ENCODE peak calls at places on chromosome 21, in five cellular contexts. One of them, this sample, is unnamed.

GRCh38 chr21:45984584-45985095 is 3.1 kb downstream of the COL6A1 start:
- DNase-seq in choroid plexus epithelial cell: no peak
- DNase-seq in OCI-LY7: no peak
- DNase-seq in lower leg skin: no peak
- DNase-seq in body of pancreas: no peak
- DNase-seq in this sample: no peak

GRCh38 chr21:35476616-35477395 is 427.7 kb upstream of the RUNX1 start:
- DNase-seq in body of pancreas: no peak
- DNase-seq in choroid plexus epithelial cell: peak
- DNase-seq in OCI-LY7: no peak
- DNase-seq in lower leg skin: no peak
- DNase-seq in this sample: no peak

GRCh38 chr21:38984982-38985422 is 179.3 kb downstream of the ETS2 start:
- DNase-seq in body of pancreas: no peak
- DNase-seq in OCI-LY7: no peak
- DNase-seq in choroid plexus epithelial cell: peak
- DNase-seq in lower leg skin: no peak
- DNase-seq in this sample: no peak

GRCh38 chr21:28283652-28284490 is 708.8 kb downstream of the LTN1 start:
- DNase-seq in choroid plexus epithelial cell: peak
- DNase-seq in lower leg skin: no peak
- DNase-seq in body of pancreas: peak
- DNase-seq in OCI-LY7: no peak
- DNase-seq in this sample: no peak

GRCh38 chr21:20994790-20995189 is 3.4 kb upstream of the NCAM2 start:
- DNase-seq in choroid plexus epithelial cell: no peak
- DNase-seq in lower leg skin: no peak
- DNase-seq in OCI-LY7: no peak
- DNase-seq in body of pancreas: no peak
- DNase-seq in this sample: no peak

GRCh38 chr21:46237474-46237873 is 8.9 kb upstream of the LSS start:
- DNase-seq in body of pancreas: no peak
- DNase-seq in lower leg skin: no peak
- DNase-seq in OCI-LY7: no peak
- DNase-seq in choroid plexus epithelial cell: no peak
- DNase-seq in this sample: no peak

GRCh38 chr21:45542242-45542666 is at the start of gene SLC19A1:
- DNase-seq in OCI-LY7: peak
- DNase-seq in lower leg skin: peak
- DNase-seq in body of pancreas: peak
- DNase-seq in choroid plexus epithelial cell: peak
- DNase-seq in this sample: peak

GRCh38 chr21:15063081-15063820 is 1.5 kb downstream of the NRIP1 start:
- DNase-seq in choroid plexus epithelial cell: peak
- DNase-seq in lower leg skin: no peak
- DNase-seq in OCI-LY7: no peak
- DNase-seq in body of pancreas: no peak
- DNase-seq in this sample: no peak

GRCh38 chr21:39681845-39682244 is 63.1 kb upstream of the IGSF5 start:
- DNase-seq in body of pancreas: no peak
- DNase-seq in OCI-LY7: no peak
- DNase-seq in choroid plexus epithelial cell: peak
- DNase-seq in lower leg skin: no peak
- DNase-seq in this sample: no peak

GRCh38 chr21:29146726-29147125 is 16.3 kb downstream of the MAP3K7CL start:
- DNase-seq in body of pancreas: no peak
- DNase-seq in choroid plexus epithelial cell: peak
- DNase-seq in OCI-LY7: no peak
- DNase-seq in lower leg skin: no peak
- DNase-seq in this sample: no peak

GRCh38 chr21:46195595-46196195 is 11.4 kb upstream of the SPATC1L start:
- DNase-seq in body of pancreas: peak
- DNase-seq in choroid plexus epithelial cell: no peak
- DNase-seq in OCI-LY7: no peak
- DNase-seq in lower leg skin: no peak
- DNase-seq in this sample: peak

GRCh38 chr21:28439852-28440251 is 552.8 kb downstream of the LTN1 start:
- DNase-seq in choroid plexus epithelial cell: no peak
- DNase-seq in OCI-LY7: no peak
- DNase-seq in body of pancreas: no peak
- DNase-seq in lower leg skin: peak
- DNase-seq in this sample: no peak

GRCh38 chr21:31974454-31974985 is 101.7 kb downstream of the HUNK start:
- DNase-seq in choroid plexus epithelial cell: no peak
- DNase-seq in OCI-LY7: peak
- DNase-seq in lower leg skin: no peak
- DNase-seq in body of pancreas: no peak
- DNase-seq in this sample: no peak

GRCh38 chr21:31879911-31880310 is 7.1 kb downstream of the HUNK start:
- DNase-seq in body of pancreas: no peak
- DNase-seq in choroid plexus epithelial cell: no peak
- DNase-seq in lower leg skin: no peak
- DNase-seq in OCI-LY7: no peak
- DNase-seq in this sample: no peak

GRCh38 chr21:46150073-46150472 is 5.3 kb downstream of the FTCD start:
- DNase-seq in choroid plexus epithelial cell: no peak
- DNase-seq in body of pancreas: peak
- DNase-seq in lower leg skin: no peak
- DNase-seq in OCI-LY7: no peak
- DNase-seq in this sample: peak

GRCh38 chr21:46604329-46604974 is 430 bp downstream of the S100B start:
- DNase-seq in lower leg skin: no peak
- DNase-seq in choroid plexus epithelial cell: no peak
- DNase-seq in body of pancreas: no peak
- DNase-seq in OCI-LY7: no peak
- DNase-seq in this sample: no peak

GRCh38 chr21:33969600-33969999 is 54.0 kb upstream of the ATP5PO start:
- DNase-seq in OCI-LY7: no peak
- DNase-seq in body of pancreas: no peak
- DNase-seq in choroid plexus epithelial cell: no peak
- DNase-seq in lower leg skin: no peak
- DNase-seq in this sample: no peak

GRCh38 chr21:32300117-32300681 is 1.5 kb downstream of the MRAP start:
- DNase-seq in lower leg skin: no peak
- DNase-seq in body of pancreas: no peak
- DNase-seq in OCI-LY7: no peak
- DNase-seq in choroid plexus epithelial cell: no peak
- DNase-seq in this sample: peak

GRCh38 chr21:19122371-19122770 is 718.8 kb upstream of the TMPRSS15 start:
- DNase-seq in body of pancreas: no peak
- DNase-seq in choroid plexus epithelial cell: no peak
- DNase-seq in OCI-LY7: no peak
- DNase-seq in lower leg skin: no peak
- DNase-seq in this sample: no peak

GRCh38 chr21:19197950-19198349 is 794.4 kb upstream of the TMPRSS15 start:
- DNase-seq in body of pancreas: no peak
- DNase-seq in OCI-LY7: no peak
- DNase-seq in lower leg skin: no peak
- DNase-seq in choroid plexus epithelial cell: no peak
- DNase-seq in this sample: no peak

GRCh38 chr21:38388684-38389676 is 109.3 kb downstream of the ERG start:
- DNase-seq in OCI-LY7: no peak
- DNase-seq in choroid plexus epithelial cell: peak
- DNase-seq in lower leg skin: no peak
- DNase-seq in body of pancreas: no peak
- DNase-seq in this sample: no peak

GRCh38 chr21:29145837-29146453 is 15.5 kb downstream of the MAP3K7CL start:
- DNase-seq in choroid plexus epithelial cell: no peak
- DNase-seq in body of pancreas: no peak
- DNase-seq in OCI-LY7: no peak
- DNase-seq in lower leg skin: peak
- DNase-seq in this sample: no peak

GRCh38 chr21:42454791-42455190 is 41.2 kb downstream of the RSPH1 start:
- DNase-seq in body of pancreas: no peak
- DNase-seq in choroid plexus epithelial cell: no peak
- DNase-seq in lower leg skin: no peak
- DNase-seq in OCI-LY7: no peak
- DNase-seq in this sample: no peak

GRCh38 chr21:32702702-32703101 is 25.1 kb downstream of the SYNJ1 start:
- DNase-seq in OCI-LY7: no peak
- DNase-seq in choroid plexus epithelial cell: peak
- DNase-seq in lower leg skin: no peak
- DNase-seq in body of pancreas: no peak
- DNase-seq in this sample: no peak

GRCh38 chr21:33825898-33826297 is 89.7 kb downstream of the ATP5PO start:
- DNase-seq in OCI-LY7: no peak
- DNase-seq in lower leg skin: no peak
- DNase-seq in body of pancreas: no peak
- DNase-seq in choroid plexus epithelial cell: peak
- DNase-seq in this sample: no peak

GRCh38 chr21:26115346-26115745 is 55.2 kb downstream of the APP start:
- DNase-seq in OCI-LY7: no peak
- DNase-seq in choroid plexus epithelial cell: no peak
- DNase-seq in lower leg skin: no peak
- DNase-seq in body of pancreas: peak
- DNase-seq in this sample: no peak

GRCh38 chr21:42735944-42736343 is 82.5 kb downstream of the PDE9A start:
- DNase-seq in choroid plexus epithelial cell: no peak
- DNase-seq in lower leg skin: no peak
- DNase-seq in OCI-LY7: no peak
- DNase-seq in body of pancreas: no peak
- DNase-seq in this sample: peak

GRCh38 chr21:46117586-46118304 is 19.8 kb downstream of the COL6A2 start:
- DNase-seq in choroid plexus epithelial cell: no peak
- DNase-seq in OCI-LY7: no peak
- DNase-seq in lower leg skin: no peak
- DNase-seq in body of pancreas: peak
- DNase-seq in this sample: peak

GRCh38 chr21:32329776-32330175 is 31.1 kb downstream of the MRAP start:
- DNase-seq in body of pancreas: no peak
- DNase-seq in choroid plexus epithelial cell: no peak
- DNase-seq in lower leg skin: no peak
- DNase-seq in OCI-LY7: no peak
- DNase-seq in this sample: peak

GRCh38 chr21:31363720-31364119 is 19.7 kb upstream of the TIAM1 start:
- DNase-seq in choroid plexus epithelial cell: peak
- DNase-seq in OCI-LY7: no peak
- DNase-seq in body of pancreas: no peak
- DNase-seq in lower leg skin: no peak
- DNase-seq in this sample: no peak

GRCh38 chr21:44439211-44439600 is 16.1 kb upstream of the LRRC3 start:
- DNase-seq in body of pancreas: no peak
- DNase-seq in OCI-LY7: no peak
- DNase-seq in choroid plexus epithelial cell: no peak
- DNase-seq in lower leg skin: no peak
- DNase-seq in this sample: no peak
- H3K4me3 ChIP-seq in body of pancreas: no peak
- H3K4me3 ChIP-seq in OCI-LY7: no peak
- H3K4me3 ChIP-seq in choroid plexus epithelial cell: no peak
- H3K4me3 ChIP-seq in lower leg skin: no peak
- H3K4me3 ChIP-seq in this sample: peak

DNA sequence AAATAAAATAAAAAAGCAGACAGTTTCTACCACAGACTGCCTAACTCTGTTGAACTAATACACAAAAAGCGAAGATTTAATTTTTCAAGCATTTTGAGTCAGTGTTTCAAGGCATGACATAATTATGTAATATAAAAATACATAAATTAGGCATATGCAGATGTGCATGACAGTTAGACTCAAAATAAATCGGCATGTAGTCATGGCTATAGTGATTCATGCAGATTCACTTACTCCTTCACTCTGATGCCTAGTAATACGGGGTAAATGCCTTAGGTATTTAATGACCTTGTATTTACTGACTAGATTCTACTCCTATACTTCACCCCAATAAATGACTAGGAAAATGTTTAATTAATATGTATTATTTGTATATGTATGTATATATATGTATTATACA is 339.9 kb downstream of the USP25 start:
- DNase-seq in OCI-LY7: no peak
- DNase-seq in lower leg skin: no peak
- DNase-seq in body of pancreas: no peak
- DNase-seq in choroid plexus epithelial cell: no peak
- DNase-seq in this sample: no peak
- H3K4me3 ChIP-seq in OCI-LY7: no peak
- H3K4me3 ChIP-seq in lower leg skin: no peak
- H3K4me3 ChIP-seq in body of pancreas: no peak
- H3K4me3 ChIP-seq in choroid plexus epithelial cell: no peak
- H3K4me3 ChIP-seq in this sample: no peak

GRCh38 chr21:36708512-36709029 is 9.7 kb downstream of the SIM2 start:
- DNase-seq in choroid plexus epithelial cell: no peak
- DNase-seq in OCI-LY7: no peak
- DNase-seq in body of pancreas: no peak
- DNase-seq in lower leg skin: no peak
- DNase-seq in this sample: peak
- H3K4me3 ChIP-seq in choroid plexus epithelial cell: no peak
- H3K4me3 ChIP-seq in OCI-LY7: no peak
- H3K4me3 ChIP-seq in body of pancreas: no peak
- H3K4me3 ChIP-seq in lower leg skin: no peak
- H3K4me3 ChIP-seq in this sample: peak

GRCh38 chr21:41168391-41169257 is 664 bp downstream of the BACE2 start:
- DNase-seq in choroid plexus epithelial cell: peak
- DNase-seq in OCI-LY7: no peak
- DNase-seq in lower leg skin: peak
- DNase-seq in body of pancreas: peak
- DNase-seq in this sample: peak

GRCh38 chr21:41169701-41170100 is 1.7 kb downstream of the BACE2 start:
- DNase-seq in OCI-LY7: no peak
- DNase-seq in choroid plexus epithelial cell: no peak
- DNase-seq in body of pancreas: no peak
- DNase-seq in lower leg skin: no peak
- DNase-seq in this sample: no peak

GRCh38 chr21:41167348-41168342 is at the start of gene BACE2:
- DNase-seq in OCI-LY7: no peak
- DNase-seq in body of pancreas: peak
- DNase-seq in lower leg skin: peak
- DNase-seq in choroid plexus epithelial cell: peak
- DNase-seq in this sample: peak

GRCh38 chr21:41170442-41170841 is 2.5 kb downstream of the BACE2 start:
- DNase-seq in choroid plexus epithelial cell: peak
- DNase-seq in OCI-LY7: peak
- DNase-seq in lower leg skin: no peak
- DNase-seq in body of pancreas: peak
- DNase-seq in this sample: no peak

DNA sequence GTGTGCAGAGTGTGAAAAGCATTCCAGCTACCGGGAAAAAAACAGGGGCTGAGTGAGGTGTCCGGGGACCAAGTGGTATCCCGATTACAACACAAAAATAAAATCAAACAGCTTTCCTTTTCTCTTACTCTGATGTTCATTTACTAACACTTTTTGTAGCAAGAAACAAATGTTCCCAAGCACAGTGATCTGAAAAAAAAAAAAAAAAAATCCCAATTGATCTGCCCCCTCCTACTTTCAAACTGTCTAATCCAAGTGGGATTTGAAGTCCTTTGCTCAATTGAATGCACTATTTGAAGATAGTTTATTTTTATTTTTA is 1.3 kb downstream of the BACE2 start:
- DNase-seq in lower leg skin: no peak
- DNase-seq in body of pancreas: no peak
- DNase-seq in choroid plexus epithelial cell: no peak
- DNase-seq in OCI-LY7: no peak
- DNase-seq in this sample: no peak
- H3K4me3 ChIP-seq in lower leg skin: no peak
- H3K4me3 ChIP-seq in body of pancreas: peak
- H3K4me3 ChIP-seq in choroid plexus epithelial cell: peak
- H3K4me3 ChIP-seq in OCI-LY7: no peak
- H3K4me3 ChIP-seq in this sample: peak